ENCODE peak calls at places on chromosomes 11 and 22, in four cellular contexts. One of them, this sample, is unnamed.

GRCh38 chr11:46235777-46236688 is 41.4 kb upstream of the CREB3L1 start:
- DNase-seq in activated naive CD4-positive, alpha-beta T cell treated with anti-CD3 and anti-CD28 coated beads, Interleukin-2, amount 50 U/mL, for 72 hours: no peak
- DNase-seq in SK-MEL-5: no peak
- DNase-seq in activated CD8-positive, alpha-beta memory T cell treated with anti-CD3 and anti-CD28 coated beads, Interleukin-2, amount 50 U/mL, for 48 hours: no peak
- DNase-seq in this sample: no peak

GRCh38 chr11:14463623-14464022 is 36.0 kb downstream of the COPB1 start:
- DNase-seq in activated CD8-positive, alpha-beta memory T cell treated with anti-CD3 and anti-CD28 coated beads, Interleukin-2, amount 50 U/mL, for 48 hours: no peak
- DNase-seq in SK-MEL-5: no peak
- DNase-seq in activated naive CD4-positive, alpha-beta T cell treated with anti-CD3 and anti-CD28 coated beads, Interleukin-2, amount 50 U/mL, for 72 hours: no peak
- DNase-seq in this sample: no peak

GRCh38 chr11:115930276-115930675 is 426.1 kb upstream of the CADM1 start:
- DNase-seq in SK-MEL-5: peak
- DNase-seq in activated CD8-positive, alpha-beta memory T cell treated with anti-CD3 and anti-CD28 coated beads, Interleukin-2, amount 50 U/mL, for 48 hours: no peak
- DNase-seq in activated naive CD4-positive, alpha-beta T cell treated with anti-CD3 and anti-CD28 coated beads, Interleukin-2, amount 50 U/mL, for 72 hours: no peak
- DNase-seq in this sample: no peak

GRCh38 chr11:1656061-1656441 is 26.5 kb downstream of the KRTAP5-5 start:
- DNase-seq in activated CD8-positive, alpha-beta memory T cell treated with anti-CD3 and anti-CD28 coated beads, Interleukin-2, amount 50 U/mL, for 48 hours: no peak
- DNase-seq in activated naive CD4-positive, alpha-beta T cell treated with anti-CD3 and anti-CD28 coated beads, Interleukin-2, amount 50 U/mL, for 72 hours: no peak
- DNase-seq in SK-MEL-5: no peak
- DNase-seq in this sample: no peak

GRCh38 chr22:44638966-44639739 is 62.9 kb upstream of the PRR5 start:
- DNase-seq in activated naive CD4-positive, alpha-beta T cell treated with anti-CD3 and anti-CD28 coated beads, Interleukin-2, amount 50 U/mL, for 72 hours: no peak
- DNase-seq in SK-MEL-5: no peak
- DNase-seq in activated CD8-positive, alpha-beta memory T cell treated with anti-CD3 and anti-CD28 coated beads, Interleukin-2, amount 50 U/mL, for 48 hours: no peak
- DNase-seq in this sample: peak

GRCh38 chr11:74538680-74539079 is 45.2 kb upstream of the LIPT2 start:
- DNase-seq in activated naive CD4-positive, alpha-beta T cell treated with anti-CD3 and anti-CD28 coated beads, Interleukin-2, amount 50 U/mL, for 72 hours: no peak
- DNase-seq in SK-MEL-5: no peak
- DNase-seq in activated CD8-positive, alpha-beta memory T cell treated with anti-CD3 and anti-CD28 coated beads, Interleukin-2, amount 50 U/mL, for 48 hours: no peak
- DNase-seq in this sample: no peak

GRCh38 chr11:41245704-41246398 is 213.6 kb downstream of the LRRC4C start:
- DNase-seq in activated naive CD4-positive, alpha-beta T cell treated with anti-CD3 and anti-CD28 coated beads, Interleukin-2, amount 50 U/mL, for 72 hours: no peak
- DNase-seq in SK-MEL-5: peak
- DNase-seq in activated CD8-positive, alpha-beta memory T cell treated with anti-CD3 and anti-CD28 coated beads, Interleukin-2, amount 50 U/mL, for 48 hours: no peak
- DNase-seq in this sample: peak

GRCh38 chr11:110979696-110980095 is 265.8 kb upstream of the POU2AF2 start:
- DNase-seq in activated CD8-positive, alpha-beta memory T cell treated with anti-CD3 and anti-CD28 coated beads, Interleukin-2, amount 50 U/mL, for 48 hours: no peak
- DNase-seq in activated naive CD4-positive, alpha-beta T cell treated with anti-CD3 and anti-CD28 coated beads, Interleukin-2, amount 50 U/mL, for 72 hours: no peak
- DNase-seq in SK-MEL-5: no peak
- DNase-seq in this sample: no peak

GRCh38 chr11:62682518-62682917 is 3.6 kb upstream of the UBXN1 start:
- DNase-seq in activated naive CD4-positive, alpha-beta T cell treated with anti-CD3 and anti-CD28 coated beads, Interleukin-2, amount 50 U/mL, for 72 hours: no peak
- DNase-seq in activated CD8-positive, alpha-beta memory T cell treated with anti-CD3 and anti-CD28 coated beads, Interleukin-2, amount 50 U/mL, for 48 hours: no peak
- DNase-seq in SK-MEL-5: no peak
- DNase-seq in this sample: no peak

GRCh38 chr22:47328550-47329243 is 566.2 kb downstream of the TBC1D22A start:
- DNase-seq in activated naive CD4-positive, alpha-beta T cell treated with anti-CD3 and anti-CD28 coated beads, Interleukin-2, amount 50 U/mL, for 72 hours: no peak
- DNase-seq in SK-MEL-5: peak
- DNase-seq in activated CD8-positive, alpha-beta memory T cell treated with anti-CD3 and anti-CD28 coated beads, Interleukin-2, amount 50 U/mL, for 48 hours: no peak
- DNase-seq in this sample: no peak

GRCh38 chr11:7413961-7414728 is 71.2 kb upstream of the OLFML1 start:
- DNase-seq in activated CD8-positive, alpha-beta memory T cell treated with anti-CD3 and anti-CD28 coated beads, Interleukin-2, amount 50 U/mL, for 48 hours: no peak
- DNase-seq in SK-MEL-5: no peak
- DNase-seq in activated naive CD4-positive, alpha-beta T cell treated with anti-CD3 and anti-CD28 coated beads, Interleukin-2, amount 50 U/mL, for 72 hours: no peak
- DNase-seq in this sample: no peak

GRCh38 chr11:47914743-47915142 is 65.6 kb upstream of the PTPRJ start:
- DNase-seq in activated CD8-positive, alpha-beta memory T cell treated with anti-CD3 and anti-CD28 coated beads, Interleukin-2, amount 50 U/mL, for 48 hours: no peak
- DNase-seq in SK-MEL-5: no peak
- DNase-seq in activated naive CD4-positive, alpha-beta T cell treated with anti-CD3 and anti-CD28 coated beads, Interleukin-2, amount 50 U/mL, for 72 hours: no peak
- DNase-seq in this sample: no peak

GRCh38 chr22:30038219-30038618 is 42.0 kb upstream of the HORMAD2 start:
- DNase-seq in SK-MEL-5: no peak
- DNase-seq in activated CD8-positive, alpha-beta memory T cell treated with anti-CD3 and anti-CD28 coated beads, Interleukin-2, amount 50 U/mL, for 48 hours: peak
- DNase-seq in activated naive CD4-positive, alpha-beta T cell treated with anti-CD3 and anti-CD28 coated beads, Interleukin-2, amount 50 U/mL, for 72 hours: no peak
- DNase-seq in this sample: no peak

GRCh38 chr11:117479372-117479771 is 151.7 kb downstream of the CEP164 start:
- DNase-seq in SK-MEL-5: no peak
- DNase-seq in activated naive CD4-positive, alpha-beta T cell treated with anti-CD3 and anti-CD28 coated beads, Interleukin-2, amount 50 U/mL, for 72 hours: peak
- DNase-seq in activated CD8-positive, alpha-beta memory T cell treated with anti-CD3 and anti-CD28 coated beads, Interleukin-2, amount 50 U/mL, for 48 hours: no peak
- DNase-seq in this sample: no peak

GRCh38 chr11:128379587-128380279 is 207.6 kb downstream of the ETS1 start:
- DNase-seq in activated CD8-positive, alpha-beta memory T cell treated with anti-CD3 and anti-CD28 coated beads, Interleukin-2, amount 50 U/mL, for 48 hours: no peak
- DNase-seq in activated naive CD4-positive, alpha-beta T cell treated with anti-CD3 and anti-CD28 coated beads, Interleukin-2, amount 50 U/mL, for 72 hours: peak
- DNase-seq in SK-MEL-5: no peak
- DNase-seq in this sample: no peak

GRCh38 chr22:44132724-44133123 is 48.0 kb upstream of the PARVG start:
- DNase-seq in activated CD8-positive, alpha-beta memory T cell treated with anti-CD3 and anti-CD28 coated beads, Interleukin-2, amount 50 U/mL, for 48 hours: no peak
- DNase-seq in activated naive CD4-positive, alpha-beta T cell treated with anti-CD3 and anti-CD28 coated beads, Interleukin-2, amount 50 U/mL, for 72 hours: no peak
- DNase-seq in SK-MEL-5: no peak
- DNase-seq in this sample: no peak

GRCh38 chr11:63845305-63845704 is 6.4 kb downstream of the MARK2 start:
- DNase-seq in SK-MEL-5: no peak
- DNase-seq in activated CD8-positive, alpha-beta memory T cell treated with anti-CD3 and anti-CD28 coated beads, Interleukin-2, amount 50 U/mL, for 48 hours: no peak
- DNase-seq in activated naive CD4-positive, alpha-beta T cell treated with anti-CD3 and anti-CD28 coated beads, Interleukin-2, amount 50 U/mL, for 72 hours: no peak
- DNase-seq in this sample: no peak